ENCODE peak calls at places on chromosomes 6 and 20, in six cellular contexts. One of them, this sample, is unnamed.

GRCh38 chr20:61444637-61445036 is 192.6 kb downstream of the CDH4 start:
- DNase-seq in erythroblast: no peak
- DNase-seq in Peyer's patch: no peak
- DNase-seq in prostate gland: no peak
- DNase-seq in transverse colon: no peak
- DNase-seq in sigmoid colon: no peak
- DNase-seq in this sample: no peak

GRCh38 chr6:30533460-30534294 is 22.6 kb downstream of the GNL1 start:
- DNase-seq in erythroblast: no peak
- DNase-seq in Peyer's patch: no peak
- DNase-seq in prostate gland: no peak
- DNase-seq in transverse colon: no peak
- DNase-seq in sigmoid colon: no peak
- DNase-seq in this sample: no peak

GRCh38 chr6:79888587-79888986 is 58.8 kb downstream of the ELOVL4 start:
- DNase-seq in erythroblast: no peak
- DNase-seq in Peyer's patch: no peak
- DNase-seq in prostate gland: no peak
- DNase-seq in transverse colon: no peak
- DNase-seq in sigmoid colon: no peak
- DNase-seq in this sample: no peak

GRCh38 chr20:1775117-1775516 is 117.5 kb upstream of the SIRPG start:
- DNase-seq in erythroblast: no peak
- DNase-seq in Peyer's patch: no peak
- DNase-seq in prostate gland: no peak
- DNase-seq in transverse colon: no peak
- DNase-seq in sigmoid colon: no peak
- DNase-seq in this sample: no peak

GRCh38 chr6:13012977-13013680 is 296.6 kb downstream of the PHACTR1 start:
- DNase-seq in erythroblast: no peak
- DNase-seq in Peyer's patch: no peak
- DNase-seq in prostate gland: no peak
- DNase-seq in transverse colon: peak; percentile 9
- DNase-seq in sigmoid colon: no peak
- DNase-seq in this sample: no peak

GRCh38 chr6:93624408-93624807 is 205.0 kb upstream of the EPHA7 start:
- DNase-seq in erythroblast: no peak
- DNase-seq in Peyer's patch: no peak
- DNase-seq in prostate gland: no peak
- DNase-seq in transverse colon: no peak
- DNase-seq in sigmoid colon: no peak
- DNase-seq in this sample: no peak

GRCh38 chr20:2585811-2586210 is 49.4 kb downstream of the TMC2 start:
- DNase-seq in erythroblast: no peak
- DNase-seq in Peyer's patch: no peak
- DNase-seq in prostate gland: no peak
- DNase-seq in transverse colon: no peak
- DNase-seq in sigmoid colon: no peak
- DNase-seq in this sample: no peak

GRCh38 chr6:149717588-149718458 is at the start of gene LATS1:
- DNase-seq in erythroblast: peak; percentile 94
- DNase-seq in Peyer's patch: peak; percentile 92
- DNase-seq in prostate gland: peak; percentile 87
- DNase-seq in transverse colon: peak; percentile 91
- DNase-seq in sigmoid colon: peak; percentile 95
- DNase-seq in this sample: peak; percentile 98

GRCh38 chr6:151721141-151721540 is 86.3 kb upstream of the ESR1 start:
- DNase-seq in erythroblast: no peak
- DNase-seq in Peyer's patch: no peak
- DNase-seq in prostate gland: no peak
- DNase-seq in transverse colon: no peak
- DNase-seq in sigmoid colon: no peak
- DNase-seq in this sample: no peak

GRCh38 chr20:53613748-53614147 is 20.1 kb upstream of the ZNF217 start:
- DNase-seq in erythroblast: no peak
- DNase-seq in Peyer's patch: no peak
- DNase-seq in prostate gland: no peak
- DNase-seq in transverse colon: no peak
- DNase-seq in sigmoid colon: no peak
- DNase-seq in this sample: no peak

GRCh38 chr6:111952326-111952725 is 79.1 kb upstream of the FYN start:
- DNase-seq in erythroblast: no peak
- DNase-seq in Peyer's patch: no peak
- DNase-seq in prostate gland: no peak
- DNase-seq in transverse colon: no peak
- DNase-seq in sigmoid colon: no peak
- DNase-seq in this sample: no peak

GRCh38 chr6:130482645-130483390 is 117.0 kb downstream of the TMEM200A start:
- DNase-seq in erythroblast: no peak
- DNase-seq in Peyer's patch: no peak
- DNase-seq in prostate gland: no peak
- DNase-seq in transverse colon: no peak
- DNase-seq in sigmoid colon: no peak
- DNase-seq in this sample: no peak

DNA sequence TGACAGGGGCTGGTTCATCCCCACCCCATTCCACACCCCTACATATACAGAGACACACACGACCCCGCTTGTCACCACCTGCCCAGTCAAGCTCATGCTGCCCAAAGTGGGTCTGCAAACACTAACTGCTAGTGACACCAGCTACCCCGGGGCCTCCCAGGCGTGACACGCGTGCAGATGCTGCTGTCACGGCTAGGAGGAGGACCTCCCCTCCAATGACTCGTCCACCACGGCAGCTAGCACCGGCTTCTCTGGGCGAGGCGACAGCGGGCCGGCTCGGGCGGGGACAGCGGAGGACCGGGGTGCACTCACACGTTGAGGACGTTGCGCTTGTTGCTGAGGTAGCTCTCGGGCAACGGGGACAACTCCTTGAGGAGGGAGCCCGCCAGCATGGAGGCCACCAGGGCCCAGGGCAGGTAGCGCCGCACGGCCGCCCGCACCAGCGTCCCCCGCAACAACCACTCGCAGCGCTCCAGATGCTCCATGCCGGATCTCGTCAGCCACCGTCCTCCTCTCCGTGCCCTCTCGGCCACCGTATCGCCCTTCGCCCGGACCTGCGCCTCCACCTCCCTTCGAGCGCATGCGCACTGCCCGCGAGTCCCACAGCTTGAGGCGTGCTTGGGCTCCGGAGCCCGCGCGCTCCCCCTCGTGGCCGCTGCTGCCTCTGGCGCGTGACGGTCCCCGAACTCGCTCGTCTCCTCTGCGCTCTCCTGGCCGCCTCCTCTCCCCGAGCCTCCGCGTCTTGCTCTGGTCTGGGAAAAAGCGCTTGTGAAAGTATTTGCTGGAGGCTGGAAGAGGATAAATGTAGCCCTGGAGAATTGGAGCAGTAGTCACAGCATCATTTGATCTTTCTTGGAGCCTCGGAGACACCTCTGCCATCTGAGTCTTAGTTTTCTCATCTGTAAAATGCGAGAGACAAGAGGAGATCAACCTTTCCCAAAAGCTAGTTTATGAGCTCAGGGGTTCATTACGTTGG is at the start of gene FITM2:
- DNase-seq in erythroblast: peak; percentile 99
- DNase-seq in Peyer's patch: peak; percentile 100
- DNase-seq in prostate gland: peak; percentile 97
- DNase-seq in transverse colon: peak; percentile 99
- DNase-seq in sigmoid colon: peak; percentile 99
- DNase-seq in this sample: peak; percentile 100
- TF ChIP-seq POLR2A in erythroblast: peak; percentile 43
- TF ChIP-seq POLR2A in Peyer's patch: peak; percentile 60
- TF ChIP-seq POLR2A in prostate gland: peak; percentile 48
- TF ChIP-seq POLR2A in transverse colon: peak; percentile 53
- TF ChIP-seq POLR2A in sigmoid colon: no peak
- TF ChIP-seq POLR2A in this sample: no peak

GRCh38 chr6:137811121-137811911 is 55.7 kb upstream of the TNFAIP3 start:
- DNase-seq in erythroblast: peak; percentile 42
- DNase-seq in Peyer's patch: peak; percentile 72
- DNase-seq in prostate gland: peak; percentile 49
- DNase-seq in transverse colon: peak; percentile 82
- DNase-seq in sigmoid colon: peak; percentile 88
- DNase-seq in this sample: peak; percentile 93
- TF ChIP-seq POLR2A in erythroblast: peak; percentile 36
- TF ChIP-seq POLR2A in Peyer's patch: peak; percentile 36
- TF ChIP-seq POLR2A in prostate gland: no peak
- TF ChIP-seq POLR2A in transverse colon: peak; percentile 27
- TF ChIP-seq POLR2A in sigmoid colon: no peak
- TF ChIP-seq POLR2A in this sample: no peak

GRCh38 chr6:28606424-28607391 is 81.0 kb downstream of the GPX5 start:
- DNase-seq in erythroblast: peak; percentile 53
- DNase-seq in Peyer's patch: no peak
- DNase-seq in prostate gland: no peak
- DNase-seq in transverse colon: no peak
- DNase-seq in sigmoid colon: no peak
- DNase-seq in this sample: no peak
- TF ChIP-seq POLR2A in erythroblast: no peak
- TF ChIP-seq POLR2A in Peyer's patch: no peak
- TF ChIP-seq POLR2A in prostate gland: no peak
- TF ChIP-seq POLR2A in transverse colon: no peak
- TF ChIP-seq POLR2A in sigmoid colon: no peak
- TF ChIP-seq POLR2A in this sample: no peak

GRCh38 chr20:49823152-49823847 is 10.7 kb downstream of the SLC9A8 start:
- DNase-seq in erythroblast: no peak
- DNase-seq in Peyer's patch: no peak
- DNase-seq in prostate gland: no peak
- DNase-seq in transverse colon: no peak
- DNase-seq in sigmoid colon: no peak
- DNase-seq in this sample: no peak

GRCh38 chr20:49824206-49824605 is 11.6 kb downstream of the SLC9A8 start:
- DNase-seq in erythroblast: no peak
- DNase-seq in Peyer's patch: no peak
- DNase-seq in prostate gland: no peak
- DNase-seq in transverse colon: no peak
- DNase-seq in sigmoid colon: no peak
- DNase-seq in this sample: no peak

GRCh38 chr20:49821381-49821780 is 8.8 kb downstream of the SLC9A8 start:
- DNase-seq in erythroblast: no peak
- DNase-seq in Peyer's patch: no peak
- DNase-seq in prostate gland: no peak
- DNase-seq in transverse colon: no peak
- DNase-seq in sigmoid colon: no peak
- DNase-seq in this sample: no peak

GRCh38 chr20:49821850-49822249 is 9.2 kb downstream of the SLC9A8 start:
- DNase-seq in erythroblast: no peak
- DNase-seq in Peyer's patch: no peak
- DNase-seq in prostate gland: no peak
- DNase-seq in transverse colon: no peak
- DNase-seq in sigmoid colon: no peak
- DNase-seq in this sample: no peak

GRCh38 chr20:49825521-49826033 is 12.9 kb downstream of the SLC9A8 start:
- DNase-seq in erythroblast: no peak
- DNase-seq in Peyer's patch: no peak
- DNase-seq in prostate gland: no peak
- DNase-seq in transverse colon: no peak
- DNase-seq in sigmoid colon: no peak
- DNase-seq in this sample: no peak
- TF ChIP-seq POLR2A in erythroblast: no peak
- TF ChIP-seq POLR2A in Peyer's patch: no peak
- TF ChIP-seq POLR2A in prostate gland: no peak
- TF ChIP-seq POLR2A in transverse colon: no peak
- TF ChIP-seq POLR2A in sigmoid colon: no peak
- TF ChIP-seq POLR2A in this sample: no peak

DNA sequence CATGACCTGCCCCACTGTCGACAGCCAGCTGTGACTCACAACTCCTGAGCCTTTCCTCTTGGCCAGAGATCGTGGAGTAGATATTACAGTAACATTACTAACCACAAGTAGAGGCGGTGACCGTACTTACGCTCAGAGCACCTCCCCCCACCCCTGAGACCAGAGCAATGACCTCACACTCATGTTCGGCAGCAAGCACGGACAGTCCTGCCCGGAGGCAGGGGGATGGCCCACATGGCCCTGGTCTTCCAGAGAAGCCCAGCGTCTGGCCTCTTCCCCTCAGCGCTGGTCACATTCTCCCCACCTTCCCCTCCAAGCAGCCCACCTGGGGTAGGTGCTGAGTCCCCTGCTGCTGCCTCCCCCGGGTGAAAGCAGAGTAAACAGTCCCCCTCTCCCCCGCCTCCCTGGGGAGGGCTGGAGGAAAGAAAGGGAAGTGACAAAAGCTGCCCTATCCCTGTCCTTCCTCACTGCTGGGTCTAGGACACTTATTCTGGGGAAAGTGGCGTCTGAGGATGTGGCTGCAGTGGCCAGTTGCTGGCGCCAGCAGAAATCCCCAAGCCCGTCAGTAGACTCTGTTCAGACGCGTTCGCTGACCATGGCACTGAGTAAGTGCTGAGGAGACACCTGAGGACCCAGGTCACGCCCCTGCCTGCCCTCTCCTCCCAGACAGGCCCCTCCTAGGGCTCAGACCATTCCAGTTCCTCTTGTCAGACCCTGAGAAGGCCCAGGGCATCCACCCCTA is 68.5 kb downstream of the MRPL14 start:
- DNase-seq in erythroblast: no peak
- DNase-seq in Peyer's patch: no peak
- DNase-seq in prostate gland: peak; percentile 58
- DNase-seq in transverse colon: peak; percentile 64
- DNase-seq in sigmoid colon: peak; percentile 94
- DNase-seq in this sample: peak; percentile 85
- TF ChIP-seq POLR2A in erythroblast: peak; percentile 67
- TF ChIP-seq POLR2A in Peyer's patch: no peak
- TF ChIP-seq POLR2A in prostate gland: no peak
- TF ChIP-seq POLR2A in transverse colon: no peak
- TF ChIP-seq POLR2A in sigmoid colon: no peak
- TF ChIP-seq POLR2A in this sample: no peak

GRCh38 chr6:52494298-52495072 is 74.3 kb downstream of the EFHC1 start:
- DNase-seq in erythroblast: no peak
- DNase-seq in Peyer's patch: no peak
- DNase-seq in prostate gland: no peak
- DNase-seq in transverse colon: no peak
- DNase-seq in sigmoid colon: no peak
- DNase-seq in this sample: no peak
- TF ChIP-seq POLR2A in erythroblast: no peak
- TF ChIP-seq POLR2A in Peyer's patch: no peak
- TF ChIP-seq POLR2A in prostate gland: no peak
- TF ChIP-seq POLR2A in transverse colon: no peak
- TF ChIP-seq POLR2A in sigmoid colon: no peak
- TF ChIP-seq POLR2A in this sample: no peak

GRCh38 chr6:12011276-12012112 is 618 bp upstream of the HIVEP1 start:
- DNase-seq in erythroblast: peak; percentile 96
- DNase-seq in Peyer's patch: peak; percentile 97
- DNase-seq in prostate gland: peak; percentile 98
- DNase-seq in transverse colon: peak; percentile 98
- DNase-seq in sigmoid colon: peak; percentile 99
- DNase-seq in this sample: peak; percentile 99
- TF ChIP-seq POLR2A in erythroblast: no peak
- TF ChIP-seq POLR2A in Peyer's patch: no peak
- TF ChIP-seq POLR2A in prostate gland: no peak
- TF ChIP-seq POLR2A in transverse colon: no peak
- TF ChIP-seq POLR2A in sigmoid colon: no peak
- TF ChIP-seq POLR2A in this sample: no peak